ENCODE peak calls at places on chromosome 10, in ten cellular contexts. S, N, W, Z, U, T, A, I, M and G are unnamed samples.
A peak's percentile ranks its signal among the peaks of the same experiment; 100 is the strongest.

GRCh38 chr10:60311821-60312220 is 77.9 kb downstream of the ANK3 start:
- DNase-seq in S (no peak), M (no peak), Z (no peak), A (no peak), U (no peak), N (no peak), T (no peak), W (no peak), I (no peak), G (no peak)

GRCh38 chr10:9437131-9437530 is 1382.6 kb downstream of the GATA3 start:
- DNase-seq in N (no peak), U (no peak), W (no peak), T (no peak), M (no peak), Z (no peak), I (no peak), S (no peak), A (peak; percentile 5), G (no peak)

GRCh38 chr10:69856601-69857166 is 55.0 kb downstream of the COL13A1 start:
- DNase-seq in U (no peak), N (no peak), W (no peak), A (no peak), I (no peak), Z (no peak), S (no peak), M (no peak), T (no peak), G (no peak)

GRCh38 chr10:111824128-111824527 is 359.4 kb downstream of the GPAM start:
- DNase-seq in A (no peak), W (no peak), I (no peak), S (no peak), Z (no peak), M (no peak), N (no peak), T (no peak), U (no peak), G (no peak)

GRCh38 chr10:34964166-34964800 is 125.9 kb downstream of the CUL2 start:
- DNase-seq in N (no peak), U (no peak), A (no peak), T (no peak), M (no peak), S (no peak), Z (no peak), I (no peak), W (no peak), G (no peak)

GRCh38 chr10:91551856-91552255 is 81.0 kb downstream of the PPP1R3C start:
- DNase-seq in U (peak; percentile 62), A (peak; percentile 42), T (no peak), I (no peak), M (no peak), W (peak; percentile 80), S (peak; percentile 45), N (peak; percentile 86), Z (peak; percentile 86), G (peak; percentile 42)

GRCh38 chr10:22723783-22724182 is 9.4 kb upstream of the PIP4K2A start:
- DNase-seq in M (no peak), N (no peak), T (no peak), A (no peak), W (no peak), U (no peak), S (no peak), I (no peak), Z (no peak), G (no peak)

GRCh38 chr10:60951272-60951724 is 7.3 kb upstream of the RHOBTB1 start:
- DNase-seq in W (no peak), A (no peak), N (no peak), T (no peak), S (no peak), U (no peak), Z (no peak), I (no peak), M (no peak), G (no peak)

GRCh38 chr10:68082815-68083395 is 7.8 kb upstream of the HERC4 start:
- DNase-seq in U (no peak), M (no peak), S (no peak), T (no peak), I (no peak), A (peak; percentile 61), N (peak; percentile 65), Z (peak; percentile 56), W (no peak), G (no peak)

GRCh38 chr10:119348516-119349240 is 141.3 kb downstream of the GRK5 start:
- DNase-seq in A (no peak), Z (peak; percentile 84), M (no peak), S (no peak), N (peak; percentile 48), U (no peak), W (no peak), I (no peak), T (no peak), G (no peak)

GRCh38 chr10:29897999-29898716 is 161.2 kb downstream of the JCAD start:
- DNase-seq in A (no peak), Z (no peak), W (no peak), U (no peak), M (no peak), T (no peak), S (no peak), N (no peak), I (no peak), G (no peak)

GRCh38 chr10:106795619-106796018 is 368.9 kb downstream of the SORCS1 start:
- DNase-seq in I (no peak), A (peak; percentile 1), N (no peak), S (no peak), Z (peak; percentile 6), U (peak; percentile 32), T (no peak), W (peak; percentile 46), M (no peak), G (no peak)

GRCh38 chr10:45374451-45375052 is 536 bp downstream of the ALOX5 start:
- DNase-seq in M (no peak), S (no peak), U (no peak), I (no peak), W (no peak), Z (no peak), T (no peak), N (no peak), A (no peak), G (peak; percentile 21)

GRCh38 chr10:86670290-86670811 is 2.0 kb downstream of the LDB3 start:
- DNase-seq in W (no peak), N (no peak), I (no peak), A (no peak), U (no peak), S (no peak), T (no peak), M (no peak), Z (no peak), G (no peak)

GRCh38 chr10:66321746-66322145 is 604.1 kb upstream of the LRRTM3 start:
- DNase-seq in N (no peak), T (no peak), S (no peak), W (peak; percentile 5), M (no peak), Z (no peak), U (no peak), A (no peak), I (no peak), G (no peak)

GRCh38 chr10:132133005-132133404 is 53.7 kb upstream of the DPYSL4 start:
- DNase-seq in T (no peak), N (no peak), S (no peak), U (no peak), I (no peak), Z (no peak), M (no peak), W (no peak), A (peak; percentile 14), G (no peak)

GRCh38 chr10:20856484-20856883 is 40.6 kb downstream of the NEBL start:
- DNase-seq in Z (no peak), T (no peak), I (no peak), M (no peak), S (no peak), N (no peak), A (no peak), U (no peak), W (no peak), G (no peak)

GRCh38 chr10:89207181-89207800 is at the start of gene CH25H:
- DNase-seq in A (peak; percentile 82), U (no peak), S (no peak), Z (peak; percentile 81), W (peak; percentile 54), T (no peak), N (peak; percentile 78), I (peak; percentile 19), M (no peak), G (peak; percentile 64)